ENCODE peak calls at places on chromosomes 3 and 15, in six cellular contexts. N is A549, L is HepG2, B is H1, Z is SK-N-SH, R is GM12878. U is an unnamed sample.

GRCh38 chr3:182618981-182619591 is 174.2 kb upstream of the ATP11B start:
- DNase-seq in R (no peak), N (no peak), Z (no peak), L (no peak), B (no peak), U (no peak)

GRCh38 chr3:110743202-110743601 is 328.4 kb upstream of the NECTIN3 start:
- DNase-seq in L (peak), N (no peak), Z (no peak), R (no peak), B (no peak), U (no peak)

GRCh38 chr3:169340055-169340454 is 323.5 kb downstream of the MECOM start:
- DNase-seq in R (no peak), B (no peak), N (no peak), L (no peak), Z (no peak), U (no peak)

GRCh38 chr3:46878796-46879436 is 1.4 kb downstream of the PTH1R start:
- DNase-seq in L (peak), N (no peak), Z (peak), B (no peak), R (peak), U (no peak)

GRCh38 chr3:52128118-52128683 is 26.0 kb downstream of the POC1A start:
- DNase-seq in B (no peak), Z (peak), R (no peak), N (peak), L (peak), U (peak)

GRCh38 chr15:68492855-68493254 is 60.9 kb upstream of the ITGA11 start:
- DNase-seq in R (no peak), Z (no peak), B (no peak), L (no peak), N (no peak), U (no peak)

GRCh38 chr15:52658955-52659354 is 20.2 kb downstream of the ATOSA start:
- DNase-seq in R (peak), N (no peak), B (no peak), Z (no peak), L (no peak), U (no peak)

GRCh38 chr3:60177726-60178125 is 1073.5 kb downstream of the FHIT start:
- DNase-seq in L (no peak), N (no peak), R (no peak), B (no peak), Z (no peak), U (no peak)

GRCh38 chr3:146058241-146058640 is 102.7 kb downstream of the PLOD2 start:
- DNase-seq in B (no peak), R (no peak), L (no peak), Z (no peak), N (no peak), U (no peak)

GRCh38 chr3:187594272-187594671 is 75.9 kb downstream of the SST start:
- DNase-seq in L (no peak), B (no peak), N (no peak), Z (no peak), R (no peak), U (no peak)

GRCh38 chr3:29281265-29282228 is 676 bp downstream of the RBMS3 start:
- DNase-seq in B (no peak), N (no peak), Z (peak), R (peak), L (no peak), U (no peak)

GRCh38 chr15:35000511-35000910 is 12.4 kb upstream of the ZNF770 start:
- DNase-seq in Z (no peak), R (no peak), L (no peak), B (no peak), N (peak), U (peak)

GRCh38 chr15:69390575-69390974 is 23.6 kb upstream of the KIF23 start:
- DNase-seq in Z (no peak), N (no peak), L (no peak), B (no peak), R (no peak), U (no peak)

GRCh38 chr3:7618606-7619005 is 757.7 kb downstream of the GRM7 start:
- DNase-seq in B (no peak), L (no peak), N (no peak), Z (no peak), R (no peak), U (peak)

GRCh38 chr3:16205156-16205870 is 30.8 kb downstream of the GALNT15 start:
- DNase-seq in N (no peak), Z (no peak), L (no peak), B (no peak), R (no peak), U (no peak)

GRCh38 chr3:124676236-124676635 is 54.0 kb upstream of the UMPS start:
- DNase-seq in R (no peak), B (no peak), N (no peak), L (no peak), Z (no peak), U (peak)

GRCh38 chr3:139674585-139675260 is 3.0 kb downstream of the NMNAT3 start:
- DNase-seq in L (no peak), N (no peak), R (no peak), Z (peak), B (no peak), U (no peak)

GRCh38 chr3:110821586-110821985 is 250.0 kb upstream of the NECTIN3 start:
- DNase-seq in R (no peak), Z (no peak), N (no peak), B (no peak), L (no peak), U (no peak)

GRCh38 chr15:60392986-60393811 is 4.6 kb downstream of the ANXA2 start:
- DNase-seq in N (peak), R (no peak), L (peak), B (no peak), Z (no peak), U (peak)

GRCh38 chr3:137224464-137224863 is 266.7 kb downstream of the IL20RB start:
- DNase-seq in N (no peak), L (no peak), B (no peak), Z (no peak), R (no peak), U (no peak)

GRCh38 chr3:11832964-11833621 is 13.6 kb downstream of the TAMM41 start:
- DNase-seq in B (no peak), R (no peak), N (no peak), L (peak), Z (no peak), U (no peak)
- TF ChIP-seq MAX in B (no peak), R (no peak), N (no peak), L (no peak), Z (no peak), U (no peak)

DNA sequence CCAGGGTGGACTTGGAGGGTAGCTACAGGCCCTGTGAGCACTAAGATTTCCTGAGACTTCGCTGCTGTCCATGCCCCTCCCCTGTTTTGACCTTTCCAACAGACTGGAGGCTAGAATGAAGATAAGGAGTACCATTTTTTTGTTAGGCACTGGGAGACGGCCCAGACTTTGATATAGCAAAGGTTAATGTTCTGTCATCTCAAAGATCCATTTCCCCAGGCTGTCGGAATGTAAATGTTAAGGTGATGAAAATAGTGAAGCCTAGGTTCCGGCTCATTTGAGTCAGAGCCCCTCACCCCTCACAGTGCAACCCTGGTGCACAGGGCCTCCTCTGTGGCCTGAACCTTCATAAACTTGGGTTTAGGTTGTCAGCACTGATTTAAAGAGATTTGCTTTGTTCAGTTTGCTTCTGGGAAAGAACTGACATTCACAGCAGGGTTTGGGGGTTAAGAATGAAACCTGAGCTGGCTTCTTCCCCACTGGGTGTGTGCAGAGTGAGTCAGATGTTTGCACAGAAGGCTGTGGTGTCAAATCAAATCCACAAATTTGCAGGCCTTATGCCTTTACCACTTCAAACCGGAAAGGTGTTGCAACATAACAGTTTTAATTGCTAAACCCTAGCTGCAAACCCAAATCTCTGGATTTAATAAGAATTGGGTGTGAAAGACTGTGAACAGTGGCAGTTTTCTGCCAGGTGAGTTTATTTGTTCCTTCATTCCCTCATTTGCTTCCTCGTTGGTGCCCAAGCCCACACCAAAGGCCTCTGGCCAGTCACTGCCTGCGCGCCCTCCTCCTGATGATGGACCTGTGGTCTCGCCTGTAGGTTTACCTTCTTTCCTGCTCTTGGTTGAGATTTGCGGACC is 20.6 kb upstream of the KCTD6 start:
- DNase-seq in N (peak), B (no peak), L (peak), Z (no peak), R (no peak), U (peak)
- TF ChIP-seq EP300 in N (peak), B (no peak), L (peak), Z (peak), R (no peak), U (peak)

GRCh38 chr3:142501004-142501926 is 53.4 kb upstream of the XRN1 start:
- DNase-seq in Z (no peak), L (no peak), N (no peak), R (no peak), B (no peak), U (no peak)
- TF ChIP-seq MAX in Z (no peak), L (no peak), N (no peak), R (no peak), B (no peak), U (no peak)

DNA sequence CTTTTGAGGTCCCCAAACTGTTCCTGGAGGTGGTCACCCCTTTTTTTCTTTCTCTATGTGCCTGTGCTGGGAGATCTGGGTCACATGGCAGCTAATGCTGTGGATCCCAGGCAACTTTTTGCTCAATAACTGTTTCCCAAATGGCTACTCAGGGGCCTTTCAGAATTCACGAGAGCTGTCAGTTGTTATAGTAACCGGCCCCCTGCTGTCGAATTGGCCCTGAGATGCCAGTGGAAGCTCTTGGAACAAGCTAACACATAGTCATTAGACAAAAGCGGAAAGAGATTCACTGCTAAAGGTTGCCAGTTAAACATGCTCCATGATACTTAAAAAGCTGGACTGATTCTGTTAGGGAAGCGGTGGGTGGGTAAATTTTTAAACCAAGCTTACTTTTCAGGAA is 144.1 kb downstream of the FEZF2 start:
- DNase-seq in L (no peak), B (no peak), Z (no peak), N (no peak), R (no peak), U (no peak)
- TF ChIP-seq EP300 in L (no peak), B (no peak), Z (no peak), N (no peak), R (no peak), U (no peak)

GRCh38 chr3:171028025-171028778 is 1.7 kb upstream of the SLC2A2 start:
- DNase-seq in R (no peak), Z (peak), L (peak), N (no peak), B (peak), U (no peak)
- TF ChIP-seq MAX in R (no peak), Z (no peak), L (peak), N (no peak), B (peak), U (no peak)

GRCh38 chr3:179451335-179452165 is at the start of gene GNB4:
- DNase-seq in B (peak), L (no peak), Z (peak), R (no peak), N (peak), U (peak)
- TF ChIP-seq EP300 in B (no peak), L (no peak), Z (no peak), R (no peak), N (no peak), U (no peak)

GRCh38 chr15:64527263-64527984 is 67.0 kb downstream of the ZNF609 start:
- DNase-seq in Z (no peak), B (no peak), L (no peak), R (no peak), N (peak), U (peak)
- TF ChIP-seq MAX in Z (no peak), B (no peak), L (no peak), R (no peak), N (no peak), U (no peak)

GRCh38 chr3:11434017-11434526 is 161.9 kb downstream of the ATG7 start:
- DNase-seq in Z (peak), R (no peak), B (no peak), N (no peak), L (no peak), U (no peak)

GRCh38 chr3:11437506-11437905 is 165.3 kb downstream of the ATG7 start:
- DNase-seq in Z (no peak), L (no peak), R (no peak), B (no peak), N (no peak), U (peak)

GRCh38 chr3:11436775-11437174 is 164.6 kb downstream of the ATG7 start:
- DNase-seq in B (no peak), L (no peak), R (no peak), Z (no peak), N (no peak), U (no peak)

GRCh38 chr3:11434697-11435096 is 162.5 kb downstream of the ATG7 start:
- DNase-seq in B (no peak), Z (no peak), L (no peak), R (no peak), N (no peak), U (no peak)

DNA sequence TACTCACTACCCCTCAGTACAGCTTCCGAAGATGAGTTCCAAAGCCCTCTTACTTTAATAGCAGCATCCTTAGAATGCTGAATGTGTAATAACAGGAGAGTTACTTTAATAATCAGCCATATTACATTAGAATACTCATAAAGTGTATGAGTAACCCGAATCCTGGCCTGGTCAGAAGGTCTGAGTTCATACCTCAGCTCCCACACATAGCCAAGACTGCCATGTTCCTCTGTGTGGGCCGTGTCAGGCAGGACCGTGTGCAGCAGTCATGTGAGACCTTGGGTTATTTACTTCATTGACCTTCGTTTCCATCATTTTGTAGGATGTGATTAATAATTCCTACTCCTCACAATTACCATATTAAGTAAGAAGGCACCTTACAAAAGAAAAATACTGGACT is 163.2 kb downstream of the ATG7 start:
- DNase-seq in N (no peak), Z (no peak), R (no peak), B (no peak), L (no peak), U (no peak)
- TF ChIP-seq EP300 in N (no peak), Z (no peak), R (no peak), B (no peak), L (no peak), U (no peak)

DNA sequence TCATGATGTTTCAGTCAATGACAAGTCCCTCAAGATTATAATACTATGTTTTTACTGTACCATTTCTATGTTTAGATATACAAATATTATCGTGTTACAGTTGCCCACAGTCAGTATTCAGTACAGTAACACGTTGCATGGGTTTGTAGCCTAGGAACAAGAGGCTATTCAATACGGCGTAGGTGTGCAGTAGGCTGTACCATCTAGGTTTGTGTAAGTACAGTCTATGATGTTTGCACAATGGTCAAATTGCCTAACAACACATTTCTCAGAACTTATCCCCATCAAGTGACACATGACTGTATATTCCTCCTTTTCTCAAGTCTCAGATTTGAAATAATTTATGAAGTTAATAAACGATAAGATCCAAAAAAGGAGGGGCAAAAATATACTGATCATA is 21.7 kb downstream of the ZDHHC3 start:
- DNase-seq in L (no peak), B (no peak), Z (no peak), R (no peak), N (no peak), U (no peak)
- TF ChIP-seq MAX in L (no peak), B (no peak), Z (no peak), R (no peak), N (no peak), U (no peak)